ENCODE peak calls at places on chromosomes 1 and 21, in nine cellular contexts. A is T-helper 1 cell; B is left ventricle myocardium inferior; R is anterior cingulate cortex; Z is BE2C; F is thoracic aorta; J is stimulated activated CD4-positive, alpha-beta T cell treated with anti-CD3 and anti-CD28 coated beads, Interleukin-4, amount 100 ng/mL, for 1 hour; I is right atrium auricular region; U is WTC11. Y is an unnamed sample.

GRCh38 chr1:53048345-53048737 is 13.7 kb upstream of the PODN start:
- DNase-seq in Z (no peak), B (no peak), J (no peak), I (no peak), A (no peak), U (no peak), R (no peak), F (no peak), Y (no peak)

GRCh38 chr1:17007121-17007520 is 4.6 kb downstream of the ATP13A2 start:
- DNase-seq in A (no peak), F (no peak), I (no peak), B (no peak), Z (no peak), U (peak; percentile 58), J (no peak), R (no peak), Y (no peak)

GRCh38 chr1:8434104-8434503 is 116.2 kb downstream of the SLC45A1 start:
- DNase-seq in R (no peak), Z (no peak), I (no peak), U (no peak), F (no peak), J (no peak), A (no peak), B (no peak), Y (no peak)

GRCh38 chr21:23853796-23854379 is 1753.4 kb downstream of the MRPL39 start:
- DNase-seq in B (no peak), J (no peak), R (no peak), F (no peak), Z (peak; percentile 10), I (no peak), U (no peak), A (no peak), Y (no peak)

GRCh38 chr1:44050261-44050660 is 19.0 kb upstream of the SLC6A9 start:
- DNase-seq in I (no peak), B (no peak), U (no peak), J (no peak), F (no peak), A (no peak), Z (no peak), R (no peak), Y (no peak)

GRCh38 chr1:75615664-75616435 is 4.9 kb upstream of the SLC44A5 start:
- DNase-seq in I (no peak), J (peak; percentile 7), R (peak; percentile 50), B (peak; percentile 15), U (peak; percentile 47), Z (peak; percentile 26), A (peak; percentile 14), F (no peak), Y (no peak)

GRCh38 chr1:186722711-186723309 is 42.6 kb upstream of the PTGS2 start:
- DNase-seq in A (no peak), I (no peak), J (no peak), U (no peak), B (no peak), Z (peak; percentile 45), F (no peak), R (no peak), Y (no peak)

GRCh38 chr1:53550201-53550741 is 91.1 kb downstream of the DMRTB1 start:
- DNase-seq in A (no peak), B (peak; percentile 6), U (peak; percentile 4), J (no peak), I (no peak), Z (peak; percentile 4), F (no peak), R (no peak), Y (no peak)

GRCh38 chr1:196599324-196599723 is 8.9 kb downstream of the KCNT2 start:
- DNase-seq in R (no peak), Z (no peak), A (no peak), U (no peak), B (no peak), I (no peak), J (no peak), F (no peak), Y (no peak)

GRCh38 chr1:96130432-96130831 is 591.2 kb upstream of the PTBP2 start:
- DNase-seq in U (no peak), J (no peak), I (no peak), F (no peak), R (no peak), A (no peak), B (no peak), Z (no peak), Y (no peak)

GRCh38 chr1:214934035-214934434 is 148.5 kb upstream of the KCNK2 start:
- DNase-seq in I (no peak), J (no peak), A (no peak), R (no peak), F (no peak), U (no peak), Z (no peak), B (no peak), Y (no peak)

GRCh38 chr1:119254067-119254720 is 113.7 kb upstream of the WARS2 start:
- DNase-seq in U (no peak), Z (no peak), J (no peak), I (no peak), A (no peak), R (no peak), B (no peak), F (no peak), Y (no peak)

GRCh38 chr1:17679856-17680255 is 75.3 kb upstream of the ACTL8 start:
- DNase-seq in U (no peak), R (no peak), J (no peak), F (no peak), Z (no peak), A (no peak), B (no peak), I (no peak), Y (no peak)

GRCh38 chr1:154418898-154419619 is 13.9 kb downstream of the IL6R start:
- DNase-seq in U (no peak), J (no peak), F (no peak), Z (no peak), I (no peak), B (no peak), R (no peak), A (no peak), Y (no peak)

GRCh38 chr1:178510155-178510554 is 2.8 kb upstream of the TEX35 start:
- DNase-seq in A (no peak), R (no peak), F (no peak), J (no peak), Z (no peak), U (no peak), I (no peak), B (no peak), Y (no peak)

GRCh38 chr1:35085421-35085820 is 6.2 kb downstream of the ZMYM1 start:
- DNase-seq in U (no peak), J (no peak), R (no peak), I (no peak), Z (no peak), B (no peak), A (no peak), F (no peak), Y (no peak)